ENCODE peak calls at places on chromosomes 2 and 18, in seven cellular contexts. M is GM12878, J is HCT116, N is WTC11, G is K562, F is HepG2, Z is H1. L is an unnamed sample.
A peak's percentile ranks its signal among the peaks of the same experiment; 100 is the strongest.

GRCh38 chr2:95023222-95023597 is 2.3 kb upstream of the MAL start:
- DNase-seq in Z (no peak), N (no peak), G (no peak), M (no peak), J (peak; percentile 6), F (peak; percentile 32), L (no peak)

GRCh38 chr18:62348474-62348873 is 23.4 kb downstream of the TNFRSF11A start:
- DNase-seq in G (no peak), M (no peak), J (no peak), F (no peak), Z (no peak), N (no peak), L (no peak)

GRCh38 chr18:31268985-31269406 is 49.0 kb upstream of the DSG1 start:
- DNase-seq in N (no peak), Z (no peak), F (no peak), J (no peak), G (peak; percentile 18), M (peak; percentile 51), L (no peak)

GRCh38 chr2:138209009-138209408 is 244.7 kb downstream of the HNMT start:
- DNase-seq in N (no peak), J (no peak), Z (no peak), F (no peak), G (no peak), M (no peak), L (no peak)

GRCh38 chr2:122446761-122447160 is 691.3 kb downstream of the TSN start:
- DNase-seq in J (no peak), N (no peak), F (no peak), M (no peak), Z (no peak), G (no peak), L (no peak)

GRCh38 chr2:105929506-105929905 is 184.8 kb downstream of the NCK2 start:
- DNase-seq in G (no peak), Z (no peak), F (no peak), N (no peak), J (no peak), M (no peak), L (no peak)

GRCh38 chr2:216519154-216519762 is 20.6 kb downstream of the RPL37A start:
- DNase-seq in F (peak; percentile 82), G (peak; percentile 75), N (peak; percentile 59), Z (no peak), J (peak; percentile 67), M (no peak), L (peak; percentile 65)

GRCh38 chr2:160379399-160379798 is 114.2 kb downstream of the RBMS1 start:
- DNase-seq in M (no peak), G (no peak), F (no peak), J (no peak), Z (no peak), N (no peak), L (no peak)

GRCh38 chr2:183024701-183025100 is 13.6 kb downstream of the NCKAP1 start:
- DNase-seq in Z (no peak), N (no peak), M (no peak), F (no peak), J (no peak), G (no peak), L (no peak)

GRCh38 chr2:1722692-1723091 is 21.6 kb downstream of the PXDN start:
- DNase-seq in G (no peak), Z (no peak), N (no peak), J (no peak), F (no peak), M (no peak), L (no peak)

GRCh38 chr2:100321881-100322820 is at the start of gene LONRF2:
- DNase-seq in Z (no peak), N (peak; percentile 43), M (no peak), F (no peak), G (peak; percentile 65), J (no peak), L (peak; percentile 58)
- TF ChIP-seq SP1 in Z (no peak), N (no peak), M (no peak), F (no peak), G (no peak), J (no peak), L (no peak)

DNA sequence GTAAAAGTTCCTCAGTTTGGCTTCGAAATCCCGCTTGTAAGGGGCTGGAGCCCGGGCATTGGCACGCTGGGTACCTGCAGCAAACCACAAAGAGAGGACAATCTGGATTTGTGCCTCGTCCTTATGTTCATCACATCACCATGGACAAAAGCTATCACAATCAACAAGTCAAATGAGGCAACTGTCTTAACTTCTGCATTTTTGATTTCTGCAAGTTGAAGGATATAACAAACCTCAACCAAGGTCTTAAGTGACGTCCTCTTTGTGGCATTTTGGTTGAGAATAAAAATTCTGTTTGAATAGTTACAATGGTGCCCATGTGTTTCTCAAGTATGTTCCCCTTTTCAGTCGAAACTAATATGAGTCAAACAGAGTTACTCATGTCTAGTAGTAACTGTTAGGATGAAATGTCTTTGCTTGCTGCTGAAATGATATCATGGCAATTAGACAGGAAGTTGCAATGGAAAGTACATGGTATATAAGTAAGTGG is 70.8 kb upstream of the STK17B start:
- DNase-seq in J (no peak), G (no peak), N (no peak), F (no peak), Z (no peak), M (peak; percentile 94), L (no peak)
- TF ChIP-seq SP1 in J (no peak), G (no peak), N (no peak), F (no peak), Z (no peak), M (no peak), L (no peak)

DNA sequence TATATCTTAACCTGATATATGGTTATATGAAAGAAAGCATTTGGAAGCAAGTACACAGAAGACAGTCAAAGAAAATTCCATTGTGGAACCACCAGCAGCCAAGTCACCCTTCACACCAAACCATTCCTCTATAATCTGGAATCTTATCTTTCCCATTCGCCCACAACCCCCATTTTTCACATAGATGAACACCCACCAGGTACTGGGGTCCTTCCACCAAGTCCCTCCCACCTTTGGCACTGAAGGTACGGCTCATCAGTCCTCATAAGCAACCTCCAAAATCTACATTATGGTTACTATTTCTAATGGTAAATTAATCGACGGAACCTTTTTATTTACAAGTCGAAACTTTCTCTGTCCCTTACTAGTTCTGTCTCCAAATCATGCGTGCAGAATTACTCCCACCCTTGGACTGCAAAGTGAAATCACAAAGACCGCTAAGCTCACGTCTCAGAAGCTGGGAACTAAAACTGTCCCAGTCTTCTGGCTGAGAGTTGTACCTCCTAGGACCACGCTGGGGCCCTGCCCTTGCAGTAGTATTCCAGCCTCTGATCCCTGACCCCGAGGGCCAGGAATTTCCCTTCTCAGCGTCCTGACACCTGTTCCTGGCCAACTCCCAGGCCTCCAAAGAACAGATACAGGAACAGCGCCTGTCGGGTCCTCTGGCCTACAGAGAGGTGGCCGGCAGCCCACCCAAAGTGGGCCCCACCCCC is 702 bp downstream of the OLA1 start:
- DNase-seq in G (peak; percentile 52), Z (no peak), M (no peak), N (no peak), J (no peak), F (peak; percentile 70), L (peak; percentile 14)
- TF ChIP-seq SP1 in G (no peak), Z (no peak), M (no peak), N (no peak), J (no peak), F (no peak), L (no peak)

GRCh38 chr18:13680612-13681011 is 45.7 kb downstream of the FAM210A start:
- DNase-seq in G (peak; percentile 39), N (peak; percentile 54), J (peak; percentile 29), F (peak; percentile 29), Z (peak; percentile 17), M (no peak), L (peak; percentile 17)
- TF ChIP-seq SP1 in G (no peak), N (no peak), J (no peak), F (no peak), Z (no peak), M (no peak), L (no peak)

GRCh38 chr18:58865714-58866113 is 1.0 kb downstream of the ZNF532 start:
- DNase-seq in J (no peak), Z (no peak), M (no peak), F (no peak), G (no peak), N (no peak), L (no peak)

GRCh38 chr18:58865009-58865345 is 300 bp downstream of the ZNF532 start:
- DNase-seq in G (no peak), F (no peak), M (no peak), N (no peak), J (no peak), Z (no peak), L (no peak)

GRCh38 chr18:58866261-58867232 is 1.9 kb downstream of the ZNF532 start:
- DNase-seq in J (no peak), Z (no peak), M (no peak), G (no peak), N (no peak), F (no peak), L (no peak)

GRCh38 chr18:58868440-58868839 is 3.8 kb downstream of the ZNF532 start:
- DNase-seq in F (no peak), N (no peak), M (no peak), Z (no peak), J (no peak), G (no peak), L (no peak)

GRCh38 chr18:58867281-58867961 is 2.7 kb downstream of the ZNF532 start:
- DNase-seq in Z (peak; percentile 80), N (peak; percentile 80), G (no peak), M (no peak), F (no peak), J (no peak), L (no peak)
- TF ChIP-seq SP1 in Z (peak; percentile 61), N (no peak), G (no peak), M (no peak), F (no peak), J (no peak), L (no peak)

GRCh38 chr2:46334389-46335345 is 37.5 kb downstream of the EPAS1 start:
- DNase-seq in N (no peak), J (no peak), G (no peak), Z (no peak), M (no peak), F (no peak), L (no peak)

GRCh38 chr2:46335966-46336436 is 38.8 kb downstream of the EPAS1 start:
- DNase-seq in F (no peak), N (no peak), J (no peak), G (no peak), M (no peak), Z (no peak), L (no peak)

GRCh38 chr2:46335404-46335965 is 38.3 kb downstream of the EPAS1 start:
- DNase-seq in F (no peak), G (no peak), M (no peak), Z (peak; percentile 7), J (no peak), N (peak; percentile 33), L (no peak)

GRCh38 chr2:46337208-46337994 is 40.2 kb downstream of the EPAS1 start:
- DNase-seq in F (no peak), Z (no peak), G (no peak), M (no peak), N (no peak), J (no peak), L (no peak)

DNA sequence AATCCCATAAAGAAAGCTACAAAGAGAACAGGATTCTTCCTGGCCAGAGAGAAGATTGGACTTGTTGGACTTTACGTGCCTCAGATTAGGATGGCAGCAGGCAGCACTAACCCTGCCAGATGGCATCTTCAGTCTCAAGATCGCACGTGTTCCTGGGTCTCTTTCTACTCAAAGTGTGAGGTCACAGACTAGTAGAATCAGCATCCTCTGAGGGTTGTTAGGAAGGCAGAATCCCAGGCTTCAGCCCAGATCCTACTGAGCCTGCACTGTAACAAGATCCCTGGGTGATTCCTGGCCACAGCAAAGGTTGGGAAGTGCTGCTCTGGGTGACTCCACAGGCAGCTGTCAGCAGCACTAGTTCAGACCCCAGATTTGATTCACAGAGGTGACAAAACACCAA is 39.4 kb downstream of the EPAS1 start:
- DNase-seq in F (no peak), Z (no peak), G (no peak), N (no peak), M (no peak), J (no peak), L (no peak)
- TF ChIP-seq SP1 in F (no peak), Z (no peak), G (no peak), N (no peak), M (no peak), J (no peak), L (no peak)

L was measured in HEK293T.